ENCODE peak calls at places on chromosomes 1 and 21, in five cellular contexts. J is OCI-LY7, P is A549, L is endothelial cell of umbilical vein, Y is mammary epithelial cell. K is an unnamed sample. For H3K4me1, the result is how much of the 10 kb centered on the place peaks cover.

GRCh38 chr1:51920130-51920529 is 41.6 kb upstream of the NRDC start:
- DNase-seq in J (no peak), P (no peak), L (peak), Y (no peak), K (no peak)

GRCh38 chr1:54476231-54477109 is 70.3 kb upstream of the SSBP3 start:
- DNase-seq in J (no peak), P (no peak), L (no peak), Y (no peak), K (peak)

GRCh38 chr1:219126267-219126862 is 47.3 kb upstream of the LYPLAL1 start:
- DNase-seq in J (no peak), P (no peak), L (no peak), Y (no peak), K (no peak)

GRCh38 chr21:37855568-37856391 is 60.5 kb downstream of the KCNJ6 start:
- DNase-seq in J (no peak), P (no peak), L (no peak), Y (no peak), K (no peak)

GRCh38 chr1:199859525-199859924 is 168.0 kb upstream of the NR5A2 start:
- DNase-seq in J (peak), P (peak), L (peak), Y (peak), K (peak)

GRCh38 chr1:30901798-30902652 is 6.5 kb downstream of the SDC3 start:
- DNase-seq in J (no peak), P (no peak), L (no peak), Y (no peak), K (no peak)

GRCh38 chr1:113783254-113784103 is 24.2 kb upstream of the PHTF1 start:
- DNase-seq in J (peak), P (no peak), L (peak), Y (peak), K (no peak)

GRCh38 chr21:33950425-33951079 is 34.9 kb upstream of the ATP5PO start:
- DNase-seq in J (no peak), P (no peak), L (no peak), Y (no peak), K (no peak)

GRCh38 chr1:56441586-56441985 is 137.8 kb downstream of the PLPP3 start:
- DNase-seq in J (no peak), P (no peak), L (no peak), Y (no peak), K (no peak)

GRCh38 chr1:230274254-230274653 is 151.9 kb downstream of the PGBD5 start:
- DNase-seq in J (no peak), P (no peak), L (peak), Y (no peak), K (no peak)

GRCh38 chr1:54229281-54229891 is 29.4 kb downstream of the MRPL37 start:
- DNase-seq in J (no peak), P (peak), L (peak), Y (peak), K (peak)

GRCh38 chr1:241022366-241022765 is 334.6 kb downstream of the RGS7 start:
- DNase-seq in J (no peak), P (no peak), L (no peak), Y (no peak), K (no peak)

GRCh38 chr1:72050551-72050950 is 231.8 kb downstream of the NEGR1 start:
- DNase-seq in J (no peak), P (no peak), L (peak), Y (no peak), K (no peak)

GRCh38 chr1:172278478-172278877 is 142.0 kb upstream of the C1orf105 start:
- DNase-seq in J (no peak), P (peak), L (no peak), Y (peak), K (no peak)

GRCh38 chr1:244383278-244383884 is 68.3 kb downstream of the ADSS2 start:
- DNase-seq in J (no peak), P (no peak), L (no peak), Y (no peak), K (no peak)

GRCh38 chr1:238346340-238346739 is 455.6 kb upstream of the ZP4 start:
- DNase-seq in J (no peak), P (no peak), L (no peak), Y (no peak), K (no peak)

GRCh38 chr1:11925938-11926292 is 312 bp downstream of the KIAA2013 start:
- DNase-seq in J (no peak), P (no peak), L (no peak), Y (no peak), K (no peak)
- H3K4me3 ChIP-seq in J (peak), P (peak), L (peak), Y (peak), K (peak)

GRCh38 chr1:231985624-231986023 is 359.0 kb downstream of the DISC1 start:
- DNase-seq in J (no peak), P (no peak), L (no peak), Y (no peak), K (no peak)
- H3K4me2 ChIP-seq in J (no peak), P (no peak), L (no peak), Y (no peak), K (no peak)

GRCh38 chr21:32455548-32455947 is 43.0 kb downstream of the EVA1C start:
- DNase-seq in J (no peak), P (no peak), L (no peak), Y (no peak), K (no peak)
- H3K4me1 ChIP-seq in J (under half), P (half or more), L (under half), Y (under half), K (under half)

GRCh38 chr1:197917553-197917812 is 311 bp downstream of the LHX9 start:
- DNase-seq in J (no peak), P (no peak), L (no peak), Y (no peak), K (no peak)

GRCh38 chr1:197915217-197915616 is 2.0 kb upstream of the LHX9 start:
- DNase-seq in J (no peak), P (no peak), L (no peak), Y (no peak), K (no peak)

GRCh38 chr1:197917813-197918646 is 858 bp downstream of the LHX9 start:
- DNase-seq in J (no peak), P (peak), L (peak), Y (no peak), K (no peak)

GRCh38 chr1:197914510-197914909 is 2.7 kb upstream of the LHX9 start:
- DNase-seq in J (no peak), P (no peak), L (no peak), Y (no peak), K (no peak)

GRCh38 chr1:197915797-197916686 is 1.1 kb upstream of the LHX9 start:
- DNase-seq in J (no peak), P (peak), L (peak), Y (peak), K (peak)
- H3K4me3 ChIP-seq in J (no peak), P (peak), L (no peak), Y (peak), K (peak)

K was measured in PC-9.